ENCODE peak calls at places on chromosomes 7 and 10, in six cellular contexts. J, W, B, G, D and M are unnamed samples.

GRCh38 chr10:1601371-1601906 is 135.9 kb downstream of the ADARB2 start:
- DNase-seq in J (no peak), W (no peak), B (no peak), G (no peak), D (no peak), M (no peak)

GRCh38 chr10:34222359-34222758 is 592.7 kb downstream of the PARD3 start:
- DNase-seq in J (no peak), W (no peak), B (no peak), G (no peak), D (no peak), M (no peak)

GRCh38 chr7:150359007-150359917 is 9.4 kb upstream of the REPIN1 start:
- DNase-seq in J (peak; percentile 28), W (no peak), B (no peak), G (no peak), D (no peak), M (no peak)

GRCh38 chr10:76492678-76493472 is 1061.5 kb downstream of the LRMDA start:
- DNase-seq in J (no peak), W (no peak), B (no peak), G (no peak), D (no peak), M (no peak)

GRCh38 chr10:122019414-122019975 is 30.5 kb downstream of the TACC2 start:
- DNase-seq in J (no peak), W (no peak), B (peak; percentile 81), G (no peak), D (no peak), M (no peak)

GRCh38 chr10:4102802-4103344 is 317.9 kb upstream of the KLF6 start:
- DNase-seq in J (no peak), W (no peak), B (no peak), G (no peak), D (no peak), M (no peak)

GRCh38 chr7:1124816-1125602 is 35.0 kb downstream of the ZFAND2A start:
- DNase-seq in J (no peak), W (no peak), B (peak; percentile 43), G (no peak), D (no peak), M (no peak)

GRCh38 chr10:95865814-95866447 is 41.8 kb upstream of the CC2D2B start:
- DNase-seq in J (no peak), W (no peak), B (no peak), G (no peak), D (no peak), M (no peak)

GRCh38 chr10:75032813-75033212 is 78.6 kb upstream of the SAMD8 start:
- DNase-seq in J (no peak), W (no peak), B (no peak), G (no peak), D (no peak), M (no peak)

GRCh38 chr10:24957624-24958435 is 5.4 kb upstream of the PRTFDC1 start:
- DNase-seq in J (no peak), W (peak; percentile 31), B (no peak), G (no peak), D (no peak), M (no peak)

GRCh38 chr10:14439451-14440259 is 108.9 kb upstream of the FRMD4A start:
- DNase-seq in J (no peak), W (no peak), B (no peak), G (no peak), D (no peak), M (no peak)
- TF ChIP-seq CTCF in J (no peak), W (no peak), B (no peak), G (no peak), D (no peak), M (peak; percentile 40)

GRCh38 chr10:71912431-71912830 is 51.8 kb upstream of the CHST3 start:
- DNase-seq in J (no peak), W (no peak), B (no peak), G (no peak), D (no peak), M (no peak)
- TF ChIP-seq CTCF in J (no peak), W (no peak), B (no peak), G (no peak), D (no peak), M (no peak)

GRCh38 chr10:89555688-89556445 is 20.5 kb upstream of the SLC16A12 start:
- DNase-seq in J (no peak), W (no peak), B (no peak), G (no peak), D (no peak), M (no peak)
- TF ChIP-seq CTCF in J (no peak), W (peak; percentile 51), B (no peak), G (no peak), D (no peak), M (no peak)

GRCh38 chr7:121023189-121023588 is 34.7 kb downstream of the CPED1 start:
- DNase-seq in J (no peak), W (no peak), B (no peak), G (no peak), D (no peak), M (no peak)
- TF ChIP-seq CTCF in J (no peak), W (no peak), B (no peak), G (no peak), D (no peak), M (no peak)

GRCh38 chr10:127142831-127143230 is 53.6 kb downstream of the INSYN2A start:
- DNase-seq in J (no peak), W (no peak), B (no peak), G (no peak), D (no peak), M (no peak)

GRCh38 chr10:127142141-127142540 is 54.2 kb downstream of the INSYN2A start:
- DNase-seq in J (no peak), W (no peak), B (no peak), G (no peak), D (no peak), M (no peak)

GRCh38 chr10:127148066-127148932 is 48.1 kb downstream of the INSYN2A start:
- DNase-seq in J (no peak), W (peak; percentile 80), B (no peak), G (no peak), D (no peak), M (no peak)

GRCh38 chr10:127148933-127149220 is 47.5 kb downstream of the INSYN2A start:
- DNase-seq in J (no peak), W (peak; percentile 66), B (no peak), G (no peak), D (no peak), M (no peak)

GRCh38 chr10:127145173-127145572 is 51.2 kb downstream of the INSYN2A start:
- DNase-seq in J (no peak), W (peak; percentile 24), B (no peak), G (no peak), D (no peak), M (no peak)
- TF ChIP-seq CTCF in J (no peak), W (no peak), B (no peak), G (no peak), D (no peak), M (no peak)

DNA sequence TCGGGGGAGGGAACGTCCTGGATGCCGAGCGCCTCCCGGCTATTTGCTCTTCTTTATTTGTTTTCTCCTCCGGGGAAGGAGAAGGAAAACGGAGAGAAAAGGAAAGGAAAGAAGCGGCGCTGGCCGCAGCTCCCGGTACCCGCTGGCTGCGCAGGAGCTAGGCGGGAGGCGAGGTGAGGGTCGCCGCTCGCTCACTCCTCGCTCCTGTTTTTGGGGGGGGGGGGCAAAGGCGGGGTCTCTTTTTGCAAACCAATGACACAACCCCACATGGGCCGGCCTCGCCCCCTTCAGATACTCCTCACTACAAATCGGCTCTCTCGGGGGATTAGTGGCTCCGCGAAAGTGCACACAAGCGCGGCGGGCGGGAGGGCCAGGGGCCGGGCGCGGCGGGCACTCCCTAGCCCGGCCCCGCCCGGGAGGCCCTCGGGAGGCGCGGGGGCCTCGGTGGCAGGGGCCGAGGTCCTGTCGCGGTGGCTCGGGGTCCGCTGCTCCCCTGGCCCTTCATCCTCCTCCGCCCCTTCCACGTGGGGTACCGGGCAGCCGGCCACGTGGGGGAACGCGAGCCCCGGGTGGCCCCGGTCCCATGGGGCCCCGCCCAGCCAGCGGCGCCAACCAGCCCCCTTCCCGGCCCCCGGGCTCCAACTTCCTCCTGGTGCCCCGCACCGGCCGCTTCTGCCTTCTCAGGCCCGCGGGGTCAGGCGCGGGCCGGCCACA is 650 bp upstream of the CTBP2 start:
- DNase-seq in J (peak; percentile 33), W (peak; percentile 82), B (peak; percentile 89), G (peak; percentile 88), D (peak; percentile 88), M (peak; percentile 63)
- TF ChIP-seq CTCF in J (no peak), W (no peak), B (no peak), G (peak; percentile 52), D (no peak), M (peak; percentile 22)

GRCh38 chr10:16314259-16314658 is 122.6 kb upstream of the PTER start:
- DNase-seq in J (no peak), W (peak; percentile 2), B (no peak), G (no peak), D (no peak), M (no peak)
- TF ChIP-seq CTCF in J (no peak), W (peak; percentile 8), B (no peak), G (no peak), D (no peak), M (no peak)

GRCh38 chr10:130109796-130110235 is 814 bp downstream of the C10orf143 start:
- DNase-seq in J (peak; percentile 84), W (peak; percentile 49), B (no peak), G (peak; percentile 78), D (peak; percentile 70), M (peak; percentile 45)

GRCh38 chr10:130111848-130112180 is 1.2 kb upstream of the C10orf143 start:
- DNase-seq in J (no peak), W (no peak), B (no peak), G (no peak), D (no peak), M (no peak)

GRCh38 chr10:130112821-130113220 is 2.2 kb upstream of the C10orf143 start:
- DNase-seq in J (no peak), W (no peak), B (no peak), G (no peak), D (no peak), M (no peak)

GRCh38 chr10:130110236-130111114 is at the start of gene C10orf143:
- DNase-seq in J (peak; percentile 97), W (peak; percentile 79), B (peak; percentile 99), G (peak; percentile 98), D (peak; percentile 97), M (peak; percentile 99)

DNA sequence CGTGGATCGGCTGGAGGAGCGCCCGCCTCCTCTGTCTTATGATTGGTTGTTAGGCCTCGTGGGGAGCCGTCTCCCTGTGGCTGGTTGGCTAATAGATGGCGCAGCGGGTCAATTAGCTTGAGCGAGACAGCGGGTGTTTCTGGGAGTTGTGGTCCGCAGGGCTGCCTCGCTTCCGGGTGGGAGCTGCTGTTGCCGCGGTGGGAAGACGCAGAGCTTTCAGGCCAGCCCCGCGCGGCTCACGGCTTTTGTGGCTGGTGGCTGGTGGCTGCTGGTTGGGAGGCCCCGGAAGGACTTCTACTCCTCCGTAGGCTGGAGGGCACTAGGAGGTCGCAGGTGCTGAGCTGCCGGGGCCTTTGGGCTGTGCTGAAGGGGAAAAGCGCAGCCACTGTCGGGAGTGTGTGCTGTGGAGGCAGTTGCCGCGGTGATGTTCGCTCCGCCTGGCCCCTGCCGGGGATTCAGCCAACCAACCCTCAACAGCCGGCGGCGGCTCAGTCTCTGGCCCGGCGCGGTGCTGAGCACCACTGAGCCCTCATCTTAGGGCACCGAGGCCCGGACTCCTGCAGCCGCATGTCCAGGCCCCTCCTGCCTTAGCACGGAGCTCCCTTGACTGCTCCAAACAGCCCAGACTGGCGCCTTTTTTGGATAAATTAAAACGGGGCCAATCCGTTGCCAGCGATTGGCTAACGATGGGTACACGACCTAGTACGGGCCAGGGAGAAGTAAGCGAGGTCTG is 651 bp upstream of the C10orf143 start:
- DNase-seq in J (peak; percentile 97), W (peak; percentile 86), B (peak; percentile 97), G (peak; percentile 98), D (peak; percentile 98), M (peak; percentile 93)
- TF ChIP-seq CTCF in J (no peak), W (no peak), B (no peak), G (no peak), D (no peak), M (no peak)

GRCh38 chr7:86148501-86148900 is 495.2 kb upstream of the GRM3 start:
- DNase-seq in J (no peak), W (no peak), B (no peak), G (no peak), D (no peak), M (no peak)
- TF ChIP-seq CTCF in J (no peak), W (no peak), B (no peak), G (no peak), D (no peak), M (no peak)